ENCODE peak calls at places on chromosomes 13 and 19, in five cellular contexts. Y, U, N, M and O are unnamed samples.

GRCh38 chr13:22487932-22488331 is 692.8 kb upstream of the SGCG start:
- DNase-seq in Y (peak), U (no peak), N (no peak), M (no peak), O (no peak)

GRCh38 chr19:2113436-2114211 is 16.9 kb downstream of the IZUMO4 start:
- DNase-seq in Y (peak), U (peak), N (peak), M (peak), O (peak)

GRCh38 chr13:50452761-50453160 is 390.7 kb downstream of the DLEU7 start:
- DNase-seq in Y (no peak), U (no peak), N (peak), M (peak), O (no peak)

GRCh38 chr19:6806488-6806887 is 34.0 kb downstream of the VAV1 start:
- DNase-seq in Y (no peak), U (no peak), N (no peak), M (no peak), O (no peak)

GRCh38 chr19:47882890-47883289 is 3.2 kb downstream of the SULT2A1 start:
- DNase-seq in Y (no peak), U (no peak), N (no peak), M (no peak), O (no peak)

GRCh38 chr13:93146584-93147292 is 79.9 kb upstream of the GPC6 start:
- DNase-seq in Y (peak), U (peak), N (peak), M (peak), O (peak)

GRCh38 chr19:5131866-5132561 is 163.1 kb downstream of the KDM4B start:
- DNase-seq in Y (no peak), U (no peak), N (no peak), M (no peak), O (no peak)

GRCh38 chr19:1526979-1527649 is 3.2 kb downstream of the PLK5 start:
- DNase-seq in Y (no peak), U (no peak), N (no peak), M (no peak), O (no peak)

GRCh38 chr13:110309159-110309476 is 2.0 kb downstream of the COL4A2 start:
- DNase-seq in Y (no peak), U (no peak), N (peak), M (no peak), O (no peak)

GRCh38 chr13:110308377-110309158 is 1.5 kb downstream of the COL4A2 start:
- DNase-seq in Y (peak), U (peak), N (no peak), M (peak), O (peak)

GRCh38 chr13:110307697-110308376 is 753 bp downstream of the COL4A2 start:
- DNase-seq in Y (no peak), U (no peak), N (peak), M (peak), O (no peak)

GRCh38 chr13:110310541-110311491 is 3.7 kb downstream of the COL4A2 start:
- DNase-seq in Y (no peak), U (no peak), N (no peak), M (no peak), O (no peak)

DNA sequence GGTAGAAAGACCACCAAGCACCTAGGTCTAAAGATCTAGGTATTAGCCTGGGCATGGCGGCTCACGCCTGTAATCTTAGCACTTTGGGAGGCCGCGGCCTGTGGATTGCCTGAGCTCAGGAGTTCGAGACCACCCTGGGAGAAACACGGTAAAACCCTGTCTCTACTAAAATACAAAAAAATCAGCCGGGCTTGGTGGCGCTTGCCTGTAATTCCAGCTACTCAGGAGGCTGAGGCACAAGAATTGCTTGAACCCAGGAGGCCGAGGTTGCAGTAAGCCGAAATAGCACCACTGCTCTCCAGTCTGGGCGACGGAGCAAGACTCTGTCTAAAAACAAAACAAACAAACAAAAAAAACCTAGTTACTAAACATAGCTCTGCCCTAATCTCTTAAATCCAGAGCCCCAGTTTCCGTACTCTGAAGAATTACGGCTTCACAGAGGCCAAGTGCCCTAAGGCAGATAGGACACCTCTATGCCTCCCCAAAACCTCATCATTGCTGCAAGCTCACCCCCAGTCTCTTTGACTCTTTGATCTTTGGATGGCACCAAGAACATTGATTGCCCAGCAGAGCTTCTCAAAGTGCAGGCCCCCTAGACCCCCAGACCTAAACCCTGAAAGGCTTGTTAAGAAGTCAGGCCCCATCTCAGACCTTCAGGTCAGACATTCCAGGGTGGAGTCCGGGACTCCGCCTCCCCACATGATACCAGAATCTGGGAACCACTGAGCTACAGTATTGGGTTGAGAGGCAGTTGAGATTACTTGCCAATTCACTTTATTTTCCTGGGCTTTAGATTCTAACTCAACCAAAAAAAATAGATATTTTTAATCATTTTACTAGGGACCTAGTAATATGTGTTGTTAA is 2.8 kb downstream of the COL4A2 start:
- DNase-seq in Y (no peak), U (no peak), N (no peak), M (no peak), O (no peak)
- H3K4me3 ChIP-seq in Y (no peak), U (peak), N (no peak), M (peak), O (peak)

GRCh38 chr13:84973661-84974060 is 825.6 kb downstream of the SLITRK6 start:
- DNase-seq in Y (no peak), U (no peak), N (no peak), M (no peak), O (no peak)

DNA sequence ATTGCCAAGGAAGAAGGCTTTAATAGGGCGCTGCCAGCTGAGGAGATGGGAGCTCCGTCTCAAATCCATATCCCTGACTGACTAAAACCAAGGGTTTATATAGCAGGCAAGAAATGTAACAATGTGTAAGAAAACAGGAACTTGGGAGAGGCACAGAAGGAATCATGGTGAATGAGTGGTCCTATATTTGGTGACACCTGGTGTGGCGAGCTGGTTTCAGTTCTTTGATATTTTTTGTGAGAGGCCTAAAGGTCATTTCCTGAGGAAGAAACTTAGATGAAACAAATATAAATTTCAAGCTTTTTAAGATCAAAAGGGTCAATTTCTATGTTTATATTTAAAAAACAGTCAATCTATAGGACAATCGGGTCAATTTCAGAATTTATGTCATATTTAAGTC is 826.3 kb downstream of the SLITRK6 start:
- DNase-seq in Y (no peak), U (no peak), N (no peak), M (no peak), O (no peak)
- TF ChIP-seq CTCF in Y (no peak), U (no peak), N (no peak), M (no peak), O (no peak)

DNA sequence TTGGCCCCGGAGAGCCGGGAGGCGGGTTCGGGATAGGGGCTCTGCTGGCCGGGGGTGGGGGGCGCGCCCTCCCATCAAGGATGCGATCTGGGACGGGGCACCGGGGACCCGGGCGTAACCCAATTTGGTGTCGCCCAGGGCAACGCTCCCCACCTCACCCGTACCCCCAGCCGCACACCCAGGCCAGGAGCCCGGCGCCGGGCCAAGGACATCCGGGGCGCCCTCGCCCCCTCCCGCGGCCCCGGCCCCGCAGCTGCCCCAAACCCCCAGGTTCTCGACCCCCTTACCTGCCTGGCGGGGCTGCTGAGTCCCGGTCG is 525 bp downstream of the SHANK1 start:
- DNase-seq in Y (no peak), U (no peak), N (no peak), M (no peak), O (no peak)
- H3K4me3 ChIP-seq in Y (peak), U (peak), N (peak), M (peak), O (peak)

DNA sequence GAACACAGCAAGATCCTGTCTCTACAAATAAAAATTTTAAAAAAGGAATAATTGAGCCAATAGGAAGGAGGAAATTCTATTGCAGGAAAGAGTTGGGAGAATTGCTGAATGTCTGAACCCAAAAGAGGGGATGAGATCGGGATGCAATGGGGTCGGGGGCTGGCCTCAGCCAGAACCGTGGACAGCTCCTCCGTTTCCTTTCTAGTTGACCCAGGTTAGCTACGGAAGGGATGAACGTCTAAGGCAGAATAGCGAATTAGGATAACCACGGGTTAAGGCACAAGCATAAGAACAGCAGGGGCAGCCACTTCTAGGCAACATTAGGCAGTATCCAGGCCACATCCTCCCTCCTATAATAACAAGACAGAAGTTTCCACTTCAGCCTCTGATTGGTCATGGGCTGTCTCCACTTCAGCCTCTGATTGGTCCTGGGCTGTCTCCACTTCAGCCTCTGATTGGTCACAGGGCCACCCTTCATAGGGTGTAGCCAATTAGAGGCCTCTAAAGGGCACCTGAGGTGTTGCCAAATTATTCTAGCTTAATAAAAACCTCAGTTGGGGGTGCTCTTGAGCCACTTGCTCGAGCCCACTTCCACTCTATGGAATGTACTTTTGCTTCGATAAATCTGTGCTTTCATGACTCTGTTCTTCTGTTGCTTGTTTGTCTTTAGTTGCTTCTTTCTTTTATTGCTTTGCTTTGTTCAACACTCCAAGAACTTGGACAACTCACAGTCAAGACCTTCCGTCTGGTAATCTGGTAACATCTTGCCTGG is 24.9 kb upstream of the TPM4 start:
- DNase-seq in Y (peak), U (no peak), N (peak), M (peak), O (peak)
- TF ChIP-seq CTCF in Y (no peak), U (no peak), N (no peak), M (peak), O (no peak)

DNA sequence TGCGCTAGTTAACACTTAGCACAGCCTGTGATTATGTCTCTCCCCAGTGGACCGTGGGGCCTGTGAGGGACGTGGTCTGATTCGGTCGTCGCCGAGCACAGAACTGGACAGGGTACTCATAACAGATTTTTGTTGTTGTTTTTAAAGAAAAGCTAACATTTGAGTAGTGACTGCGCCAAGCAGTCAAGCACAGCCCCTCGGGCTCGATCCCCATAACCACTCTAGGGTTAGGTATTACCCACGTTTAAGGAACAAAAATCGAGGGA is 805 bp upstream of the PTOV1 start:
- DNase-seq in Y (no peak), U (no peak), N (no peak), M (no peak), O (no peak)
- H3K4me3 ChIP-seq in Y (peak), U (peak), N (peak), M (peak), O (peak)